ENCODE peak calls at places on chromosome 3, in eight cellular contexts. L is SK-N-SH, R is breast epithelium, C is stomach, Z is GM23338, V is HCT116, X is HepG2, Y is sigmoid colon. B is an unnamed sample.

GRCh38 chr3:113247051-113247450 is 35.7 kb downstream of the BOC start:
- DNase-seq in R (no peak), X (no peak), C (no peak), Y (no peak), Z (no peak), L (no peak), V (no peak), B (no peak)

GRCh38 chr3:179703816-179704215 is 51.0 kb downstream of the USP13 start:
- DNase-seq in Y (no peak), C (no peak), L (no peak), Z (no peak), V (no peak), R (no peak), X (no peak), B (no peak)

GRCh38 chr3:127789051-127789450 is 33.3 kb downstream of the MGLL start:
- DNase-seq in V (no peak), Z (no peak), R (no peak), L (no peak), C (no peak), X (no peak), Y (peak), B (no peak)

GRCh38 chr3:170055209-170055608 is 17.4 kb downstream of the GPR160 start:
- DNase-seq in Z (no peak), V (no peak), R (no peak), L (no peak), X (no peak), Y (no peak), C (no peak), B (no peak)

GRCh38 chr3:41198950-41199865 is at the start of gene CTNNB1:
- DNase-seq in L (peak), C (peak), V (peak), X (peak), Y (peak), R (peak), Z (peak), B (peak)

GRCh38 chr3:30607032-30607833 is 832 bp downstream of the TGFBR2 start:
- DNase-seq in X (no peak), L (no peak), Z (peak), C (peak), V (no peak), R (peak), Y (peak), B (peak)

GRCh38 chr3:4744405-4745239 is 234.6 kb upstream of the BHLHE40 start:
- DNase-seq in L (no peak), Y (no peak), C (no peak), X (peak), V (no peak), Z (no peak), R (no peak), B (no peak)

GRCh38 chr3:64225695-64226499 is 631 bp upstream of the PRICKLE2 start:
- DNase-seq in R (no peak), X (no peak), Z (peak), L (no peak), C (no peak), V (no peak), Y (no peak), B (no peak)

GRCh38 chr3:136624381-136624780 is 127.8 kb downstream of the STAG1 start:
- DNase-seq in X (no peak), R (no peak), L (no peak), V (no peak), C (no peak), Z (no peak), Y (no peak), B (no peak)

GRCh38 chr3:79845546-79845945 is 77.7 kb upstream of the ROBO1 start:
- DNase-seq in L (no peak), V (no peak), R (no peak), C (no peak), Z (no peak), X (no peak), Y (no peak), B (no peak)

GRCh38 chr3:141656771-141657170 is 81.3 kb upstream of the RNF7 start:
- DNase-seq in C (no peak), R (no peak), Z (no peak), V (no peak), Y (no peak), L (no peak), X (no peak), B (no peak)

GRCh38 chr3:168952551-168952950 is 711.0 kb downstream of the MECOM start:
- DNase-seq in V (peak), X (peak), L (no peak), R (no peak), C (no peak), Y (no peak), Z (no peak), B (no peak)

GRCh38 chr3:59774613-59775012 is 724.8 kb upstream of the CFAP20DC start:
- DNase-seq in C (no peak), R (no peak), Z (no peak), L (no peak), Y (no peak), V (no peak), X (no peak), B (no peak)

GRCh38 chr3:72597756-72598195 is 250.5 kb downstream of the SHQ1 start:
- DNase-seq in C (no peak), Y (no peak), V (no peak), X (no peak), R (no peak), L (peak), Z (peak), B (no peak)

GRCh38 chr3:169772530-169772950 is 656 bp upstream of the MYNN start:
- DNase-seq in L (peak), R (peak), Z (peak), C (peak), X (peak), V (peak), Y (peak), B (peak)

GRCh38 chr3:29384640-29385039 is 103.8 kb downstream of the RBMS3 start:
- DNase-seq in V (no peak), Y (peak), R (no peak), C (no peak), X (no peak), Z (peak), L (peak), B (no peak)

GRCh38 chr3:149618151-149619123 is 39.4 kb downstream of the WWTR1 start:
- DNase-seq in C (no peak), X (no peak), R (no peak), L (no peak), V (no peak), Z (no peak), Y (no peak), B (no peak)

GRCh38 chr3:10774129-10774670 is 41.8 kb upstream of the SLC6A11 start:
- DNase-seq in Y (no peak), L (no peak), V (no peak), Z (no peak), X (no peak), C (no peak), R (no peak), B (no peak)

GRCh38 chr3:10775259-10775658 is 40.8 kb upstream of the SLC6A11 start:
- DNase-seq in L (no peak), R (no peak), C (no peak), Y (no peak), V (no peak), X (no peak), Z (no peak), B (no peak)

GRCh38 chr3:10772230-10773161 is 43.5 kb upstream of the SLC6A11 start:
- DNase-seq in Y (no peak), Z (peak), C (no peak), L (peak), X (peak), R (no peak), V (no peak), B (no peak)

GRCh38 chr3:10775828-10776227 is 40.2 kb upstream of the SLC6A11 start:
- DNase-seq in Z (no peak), L (no peak), X (no peak), R (no peak), Y (no peak), C (no peak), V (no peak), B (no peak)

DNA sequence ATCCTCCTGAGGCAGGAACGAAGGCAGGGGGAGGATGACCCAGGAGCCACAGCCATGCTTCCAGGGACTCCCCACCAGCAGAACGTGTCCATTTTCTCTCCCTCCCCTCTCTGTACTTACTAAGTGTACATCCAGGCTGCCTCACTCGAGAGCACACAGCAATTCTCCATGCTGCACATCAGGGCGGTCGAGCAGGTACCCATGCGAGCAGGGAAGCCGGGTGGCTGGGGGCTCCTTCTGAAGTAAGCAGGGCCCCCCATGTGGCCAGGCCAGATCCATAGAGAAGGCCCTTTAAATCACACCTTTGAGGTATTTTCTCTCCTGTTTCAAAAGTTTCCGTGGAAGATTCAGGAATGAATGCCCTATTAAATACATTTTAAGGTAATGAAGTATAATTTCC is 41.2 kb upstream of the SLC6A11 start:
- DNase-seq in V (no peak), X (no peak), Z (no peak), R (no peak), Y (no peak), L (no peak), C (no peak), B (no peak)
- TF ChIP-seq POLR2AphosphoS5 in V (no peak), X (no peak), Z (no peak), R (no peak), Y (no peak), L (no peak), C (no peak), B (no peak)

DNA sequence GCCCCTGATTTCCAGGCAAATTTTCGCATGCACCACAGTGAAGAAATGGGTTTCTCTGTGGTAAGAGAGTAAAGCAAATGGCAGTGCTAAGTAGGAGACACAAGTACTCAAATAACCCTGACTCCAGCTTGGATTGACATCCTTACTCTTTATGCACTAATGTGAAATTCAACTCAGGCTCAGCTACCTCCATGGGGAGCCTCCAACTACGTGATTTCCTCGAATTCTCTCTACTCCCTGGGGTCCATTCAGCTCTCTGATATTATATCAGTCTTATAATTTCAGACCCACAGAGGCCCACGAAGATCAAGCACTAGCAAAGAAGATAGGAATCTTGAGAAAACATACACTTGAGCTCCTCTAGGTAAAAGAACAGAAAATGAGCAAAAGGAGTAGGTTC is 407.6 kb upstream of the CCDC54 start:
- DNase-seq in Y (no peak), X (no peak), L (no peak), Z (no peak), C (no peak), R (no peak), V (no peak), B (no peak)
- TF ChIP-seq POLR2AphosphoS5 in Y (no peak), X (no peak), L (no peak), Z (no peak), C (no peak), R (no peak), V (no peak), B (no peak)

DNA sequence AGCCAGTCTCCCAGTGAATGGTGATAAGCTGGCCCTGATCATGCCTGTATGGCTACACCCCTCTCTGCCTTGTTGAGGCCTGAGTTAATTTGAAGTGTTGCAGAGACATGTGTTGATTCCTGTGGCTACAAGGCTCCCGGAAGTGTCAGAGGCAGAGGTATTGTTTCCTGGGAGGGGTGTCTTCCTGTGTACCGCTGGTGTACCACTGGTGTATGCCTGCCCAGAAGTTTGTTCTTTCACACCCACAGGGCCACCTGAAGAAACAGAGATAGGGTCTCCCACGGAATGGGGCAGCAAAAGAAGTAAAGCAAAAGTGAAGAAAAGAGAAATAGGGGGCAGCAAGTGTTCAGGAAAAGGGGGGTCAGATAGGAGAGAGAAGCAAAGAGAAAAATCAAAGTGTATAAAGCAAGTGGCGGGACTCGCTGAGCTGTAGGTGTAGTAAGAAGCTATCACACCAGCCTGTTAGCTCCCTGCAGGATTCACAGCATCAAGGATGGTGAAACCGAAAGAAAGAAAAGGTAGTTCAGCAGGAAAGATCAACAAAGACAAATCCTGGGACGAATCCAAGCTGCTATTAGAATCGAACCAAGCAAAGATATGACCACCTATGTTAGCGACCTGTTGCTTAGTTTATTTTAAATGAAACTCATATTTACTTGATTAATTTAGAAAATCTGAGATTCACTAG is 36.6 kb upstream of the CD47 start:
- DNase-seq in Y (no peak), X (no peak), L (no peak), C (no peak), R (no peak), Z (no peak), V (no peak), B (no peak)
- TF ChIP-seq POLR2AphosphoS5 in Y (no peak), X (no peak), L (no peak), C (no peak), R (no peak), Z (no peak), V (no peak), B (no peak)

DNA sequence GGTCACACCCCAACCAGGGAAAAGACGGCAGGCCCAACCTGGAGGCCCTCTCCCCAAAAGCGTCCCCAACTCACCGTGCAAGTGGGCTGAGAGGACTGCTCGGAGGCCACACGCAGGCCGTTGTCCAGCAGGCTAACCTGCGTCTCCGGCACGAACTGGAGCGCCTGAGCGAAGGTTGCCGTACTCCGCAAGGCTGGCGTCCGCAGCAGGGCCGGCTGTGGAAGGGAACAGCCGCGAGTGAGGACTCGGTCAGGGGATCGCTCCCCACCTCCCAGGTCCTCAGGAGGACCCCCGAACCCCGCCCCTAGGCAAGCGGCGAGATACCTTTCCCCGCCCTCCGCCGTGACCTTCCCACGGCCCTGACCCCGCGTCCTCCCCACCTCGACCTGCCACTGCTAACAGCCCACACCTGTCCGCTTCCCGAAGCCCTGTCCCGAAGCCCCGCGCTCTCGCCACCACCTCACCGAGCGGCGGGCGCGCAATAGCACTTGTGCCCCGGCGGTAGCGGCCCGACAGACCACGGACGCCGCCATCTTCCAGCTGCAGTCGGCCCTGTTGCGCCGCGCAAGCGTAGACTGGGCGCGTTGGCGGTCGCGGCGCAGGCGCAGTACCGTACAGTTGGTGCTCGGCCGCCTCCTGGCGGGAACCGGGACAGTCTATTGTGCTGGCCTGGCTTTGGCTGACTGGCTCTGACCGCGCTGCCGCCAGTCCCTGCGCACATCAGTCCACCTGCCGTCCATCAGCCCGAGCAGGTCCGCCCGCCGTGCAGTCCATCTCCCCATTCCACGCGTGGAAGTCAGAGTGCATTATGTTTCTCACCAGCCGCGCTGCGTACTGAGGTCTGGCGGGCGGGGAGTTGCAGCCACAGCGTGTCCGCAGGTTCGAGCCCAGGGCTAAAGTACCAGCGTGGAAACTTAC is at the start of gene UQCRC1:
- DNase-seq in Z (peak), Y (peak), R (peak), C (peak), L (peak), X (peak), V (peak), B (peak)
- TF ChIP-seq POLR2AphosphoS5 in Z (peak), Y (peak), R (peak), C (peak), L (peak), X (peak), V (peak), B (peak)

B was measured in upper lobe of left lung.